ENCODE peak calls at places on chromosomes 11 and 22, in four cellular contexts. B is GM23338, R is PC-3, Y is GM23248. J is an unnamed sample.

GRCh38 chr11:103609117-103610066 is 427.0 kb upstream of the DDI1 start:
- DNase-seq in B (peak; percentile 66), R (peak; percentile 97), Y (peak; percentile 89), J (no peak)

GRCh38 chr22:45549739-45550138 is 47.1 kb downstream of the FBLN1 start:
- DNase-seq in B (no peak), R (peak; percentile 29), Y (peak; percentile 71), J (no peak)

GRCh38 chr11:119204066-119204465 is 2.1 kb upstream of the CBL start:
- DNase-seq in B (no peak), R (no peak), Y (no peak), J (no peak)

GRCh38 chr22:42440728-42441127 is 8.5 kb upstream of the NFAM1 start:
- DNase-seq in B (no peak), R (no peak), Y (no peak), J (no peak)

GRCh38 chr11:64695548-64695947 is 27.4 kb downstream of the NRXN2 start:
- DNase-seq in B (no peak), R (no peak), Y (no peak), J (no peak)

GRCh38 chr22:27843441-27843840 is 41.9 kb upstream of the MN1 start:
- DNase-seq in B (no peak), R (no peak), Y (no peak), J (no peak)

GRCh38 chr11:14620027-14620511 is 23.5 kb upstream of the PDE3B start:
- DNase-seq in B (no peak), R (no peak), Y (no peak), J (no peak)

GRCh38 chr22:24697141-24697540 is 77.4 kb downstream of the PIWIL3 start:
- DNase-seq in B (no peak), R (no peak), Y (no peak), J (no peak)

GRCh38 chr22:27314276-27314807 is 487.2 kb downstream of the MN1 start:
- DNase-seq in B (no peak), R (no peak), Y (no peak), J (no peak)

GRCh38 chr11:59011672-59012071 is 72.4 kb downstream of the GLYATL1 start:
- DNase-seq in B (peak; percentile 87), R (no peak), Y (no peak), J (peak; percentile 14)

GRCh38 chr22:50481440-50482106 is at the start of gene ADM2:
- DNase-seq in B (peak; percentile 87), R (no peak), Y (peak; percentile 59), J (peak; percentile 55)

GRCh38 chr22:22941831-22942510 is 54.4 kb downstream of the IGLL5 start:
- DNase-seq in B (no peak), R (no peak), Y (no peak), J (peak; percentile 53)

GRCh38 chr22:35409783-35410662 is 10.1 kb downstream of the MCM5 start:
- DNase-seq in B (no peak), R (no peak), Y (no peak), J (peak; percentile 90)

GRCh38 chr11:37788141-37788877 is 1190.3 kb upstream of the RAG2 start:
- DNase-seq in B (no peak), R (peak; percentile 89), Y (no peak), J (no peak)

GRCh38 chr11:1598816-1599215 is 722 bp upstream of the KRTAP5-2 start:
- DNase-seq in B (no peak), R (no peak), Y (no peak), J (no peak)

GRCh38 chr11:112806876-112807275 is 154.3 kb upstream of the NCAM1 start:
- DNase-seq in B (no peak), R (no peak), Y (no peak), J (no peak)

GRCh38 chr11:36878747-36879146 is 280.7 kb upstream of the RAG2 start:
- DNase-seq in B (no peak), R (no peak), Y (no peak), J (no peak)

GRCh38 chr22:45164217-45165123 is 745 bp downstream of the NUP50 start:
- DNase-seq in B (peak; percentile 45), R (no peak), Y (peak; percentile 52), J (peak; percentile 38)

GRCh38 chr22:47279337-47279736 is 516.9 kb downstream of the TBC1D22A start:
- DNase-seq in B (no peak), R (no peak), Y (no peak), J (no peak)

GRCh38 chr11:22516136-22516535 is 109.5 kb downstream of the FANCF start:
- DNase-seq in B (no peak), R (no peak), Y (no peak), J (no peak)

GRCh38 chr22:39434721-39435120 is 22.1 kb upstream of the MGAT3 start:
- DNase-seq in B (no peak), R (no peak), Y (no peak), J (no peak)

GRCh38 chr11:22674470-22675426 is 8.3 kb downstream of the GAS2 start:
- DNase-seq in B (no peak), R (no peak), Y (no peak), J (no peak)

GRCh38 chr11:19805346-19805745 is 92.7 kb downstream of the NAV2 start:
- DNase-seq in B (no peak), R (no peak), Y (no peak), J (no peak)

GRCh38 chr11:394858-395655 is 1.0 kb downstream of the PKP3 start:
- DNase-seq in B (no peak), R (no peak), Y (no peak), J (no peak)

GRCh38 chr11:30311189-30311588 is 11.7 kb upstream of the ARL14EP start:
- DNase-seq in B (no peak), R (no peak), Y (no peak), J (no peak)

GRCh38 chr22:45226681-45227186 is 14.0 kb downstream of the KIAA0930 start:
- DNase-seq in B (no peak), R (peak; percentile 25), Y (peak; percentile 66), J (no peak)

GRCh38 chr22:43042101-43042780 is 27.3 kb upstream of the PACSIN2 start:
- DNase-seq in B (no peak), R (no peak), Y (no peak), J (no peak)

GRCh38 chr11:59728913-59729312 is 15.3 kb upstream of the OR10V1 start:
- DNase-seq in B (no peak), R (no peak), Y (no peak), J (no peak)

GRCh38 chr22:21984793-21985192 is 2.2 kb upstream of the TOP3B start:
- DNase-seq in B (peak; percentile 86), R (peak; percentile 28), Y (peak; percentile 44), J (peak; percentile 9)

GRCh38 chr11:2513441-2513840 is 68.6 kb downstream of the KCNQ1 start:
- DNase-seq in B (no peak), R (no peak), Y (no peak), J (no peak)

GRCh38 chr11:42301777-42302176 is 842.3 kb upstream of the LRRC4C start:
- DNase-seq in B (no peak), R (no peak), Y (no peak), J (no peak)

GRCh38 chr11:95364324-95365295 is 133.6 kb upstream of the SESN3 start:
- DNase-seq in B (no peak), R (peak; percentile 73), Y (peak; percentile 16), J (no peak)

GRCh38 chr11:35846874-35847273 is 97.0 kb upstream of the LDLRAD3 start:
- DNase-seq in B (no peak), R (no peak), Y (no peak), J (no peak)

GRCh38 chr11:106271686-106272085 is 194.2 kb downstream of the AASDHPPT start:
- DNase-seq in B (no peak), R (peak; percentile 22), Y (peak; percentile 39), J (no peak)
- H3K4me2 ChIP-seq in B (no peak overlapping the region), R (no peak overlapping the region), Y (no peak overlapping the region), J (no peak overlapping the region)

DNA sequence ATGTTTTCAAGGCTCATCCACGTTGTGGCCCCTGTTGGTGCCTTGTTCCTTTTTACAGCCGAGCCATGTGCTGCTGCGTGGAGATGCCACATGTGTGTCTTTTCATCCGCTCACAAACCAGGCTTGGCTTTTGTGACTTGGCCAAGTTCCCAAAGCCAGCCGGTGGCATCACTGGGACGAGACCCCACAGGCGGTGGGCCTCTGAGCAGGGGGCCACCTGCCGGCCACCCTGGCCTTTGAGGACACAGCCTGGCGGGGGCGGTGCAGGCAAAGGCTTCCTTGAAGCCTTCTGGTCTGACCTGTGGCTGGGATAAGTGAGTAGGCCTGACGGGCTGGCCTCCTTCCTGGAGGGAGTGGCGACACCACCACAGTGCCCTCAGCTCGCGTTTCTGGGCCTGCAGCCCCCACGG is 10.6 kb downstream of the GRK2 start:
- DNase-seq in B (peak; percentile 59), R (no peak), Y (peak; percentile 84), J (peak; percentile 62)
- H3K4me3 ChIP-seq in B (peak overlapping the region; percentile 10), R (no peak overlapping the region), Y (peak overlapping the region; percentile 75), J (peak overlapping the region; percentile 45)

GRCh38 chr11:116879789-116880402 is 42.5 kb upstream of the APOA1 start:
- DNase-seq in B (peak; percentile 81), R (peak; percentile 86), Y (peak; percentile 88), J (peak; percentile 81)

GRCh38 chr11:116881153-116881552 is 43.7 kb upstream of the APOA1 start:
- DNase-seq in B (peak; percentile 17), R (no peak), Y (no peak), J (no peak)

GRCh38 chr11:116887909-116888556 is 50.6 kb upstream of the APOA1 start:
- DNase-seq in B (no peak), R (no peak), Y (peak; percentile 66), J (no peak)

GRCh38 chr11:116885951-116886629 is 48.7 kb upstream of the APOA1 start:
- DNase-seq in B (no peak), R (no peak), Y (peak; percentile 68), J (no peak)

GRCh38 chr11:116882386-116882785 is 45.0 kb upstream of the APOA1 start:
- DNase-seq in B (no peak), R (peak; percentile 32), Y (peak; percentile 88), J (no peak)
- TF ChIP-seq EZH2phosphoT487 in B (no peak), R (no peak), Y (no peak), J (no peak)

DNA sequence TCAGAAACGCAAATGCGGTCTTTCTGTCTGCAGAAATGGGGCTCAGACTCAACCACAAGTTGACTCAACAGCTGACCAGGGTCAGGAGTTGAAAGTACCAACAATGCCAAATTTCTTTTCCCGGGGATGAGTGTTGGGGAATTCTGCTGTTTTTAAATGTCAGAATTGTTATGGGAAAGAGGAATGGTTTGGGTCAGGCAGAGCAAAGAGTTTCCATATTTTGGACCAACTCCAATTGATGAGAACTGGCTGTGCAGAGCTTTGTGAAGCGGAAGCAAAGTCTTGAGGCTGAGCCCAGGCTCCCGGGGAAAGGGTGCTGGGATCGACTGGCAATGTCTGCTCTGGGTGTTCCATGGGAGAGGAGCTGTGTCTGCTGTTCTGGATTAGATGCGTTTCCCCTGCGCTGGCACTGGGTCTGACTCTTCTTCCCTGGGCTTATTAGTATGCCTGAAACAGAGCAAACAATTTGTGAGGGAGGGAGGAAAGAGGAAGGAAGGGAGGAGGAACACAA is 36.2 kb downstream of the TXN2 start:
- DNase-seq in B (peak; percentile 46), R (no peak), Y (peak; percentile 80), J (no peak)
- H3K4me2 ChIP-seq in B (no peak overlapping the region), R (peak overlapping the region; percentile 16), Y (peak overlapping the region; percentile 35), J (no peak overlapping the region)

GRCh38 chr11:130121430-130121978 is 38.1 kb upstream of the ST14 start:
- DNase-seq in B (no peak), R (no peak), Y (peak; percentile 73), J (no peak)
- H3K4me3 ChIP-seq in B (no peak overlapping the region), R (no peak overlapping the region), Y (no peak overlapping the region), J (peak overlapping the region; percentile 1)